ENCODE peak calls at places on chromosome 13, in seven cellular contexts. One of them, this sample, is unnamed.
A peak's percentile ranks its signal among the peaks of the same experiment; 100 is the strongest.

GRCh38 chr13:64538711-64539110 is 2691.4 kb downstream of the PCDH9 start:
- DNase-seq in stimulated activated CD4-positive, alpha-beta T cell treated with anti-CD3 and anti-CD28 coated beads, Interleukin-1b, Interleukin-23, amount 100 ng/mL, for 24 hours: no peak
- DNase-seq in NCI-H82: no peak
- DNase-seq in CD8-positive, alpha-beta T cell: no peak
- DNase-seq in COR-L47: no peak
- DNase-seq in fibroblast of pulmonary artery: no peak
- DNase-seq in A549: no peak
- DNase-seq in this sample: no peak

GRCh38 chr13:40221131-40221459 is 445.3 kb downstream of the FOXO1 start:
- DNase-seq in COR-L47: no peak
- DNase-seq in fibroblast of pulmonary artery: no peak
- DNase-seq in stimulated activated CD4-positive, alpha-beta T cell treated with anti-CD3 and anti-CD28 coated beads, Interleukin-1b, Interleukin-23, amount 100 ng/mL, for 24 hours: no peak
- DNase-seq in NCI-H82: no peak
- DNase-seq in A549: no peak
- DNase-seq in CD8-positive, alpha-beta T cell: no peak
- DNase-seq in this sample: no peak

GRCh38 chr13:80339841-80340642 is 884 bp downstream of the SPRY2 start:
- DNase-seq in stimulated activated CD4-positive, alpha-beta T cell treated with anti-CD3 and anti-CD28 coated beads, Interleukin-1b, Interleukin-23, amount 100 ng/mL, for 24 hours: no peak
- DNase-seq in fibroblast of pulmonary artery: peak; percentile 42
- DNase-seq in COR-L47: peak; percentile 28
- DNase-seq in NCI-H82: peak; percentile 54
- DNase-seq in CD8-positive, alpha-beta T cell: no peak
- DNase-seq in A549: peak; percentile 29
- DNase-seq in this sample: peak; percentile 68

GRCh38 chr13:102097708-102098107 is 304.1 kb downstream of the FGF14 start:
- DNase-seq in CD8-positive, alpha-beta T cell: no peak
- DNase-seq in stimulated activated CD4-positive, alpha-beta T cell treated with anti-CD3 and anti-CD28 coated beads, Interleukin-1b, Interleukin-23, amount 100 ng/mL, for 24 hours: no peak
- DNase-seq in fibroblast of pulmonary artery: no peak
- DNase-seq in NCI-H82: no peak
- DNase-seq in COR-L47: no peak
- DNase-seq in A549: no peak
- DNase-seq in this sample: no peak

GRCh38 chr13:97855570-97855970 is 97.9 kb upstream of the IPO5 start:
- DNase-seq in NCI-H82: peak; percentile 93
- DNase-seq in stimulated activated CD4-positive, alpha-beta T cell treated with anti-CD3 and anti-CD28 coated beads, Interleukin-1b, Interleukin-23, amount 100 ng/mL, for 24 hours: no peak
- DNase-seq in CD8-positive, alpha-beta T cell: no peak
- DNase-seq in fibroblast of pulmonary artery: peak; percentile 86
- DNase-seq in COR-L47: peak; percentile 76
- DNase-seq in A549: peak; percentile 65
- DNase-seq in this sample: peak; percentile 50

GRCh38 chr13:113605461-113605860 is 20.9 kb downstream of the TFDP1 start:
- DNase-seq in fibroblast of pulmonary artery: no peak
- DNase-seq in NCI-H82: no peak
- DNase-seq in A549: no peak
- DNase-seq in stimulated activated CD4-positive, alpha-beta T cell treated with anti-CD3 and anti-CD28 coated beads, Interleukin-1b, Interleukin-23, amount 100 ng/mL, for 24 hours: no peak
- DNase-seq in CD8-positive, alpha-beta T cell: no peak
- DNase-seq in COR-L47: no peak
- DNase-seq in this sample: no peak

GRCh38 chr13:24063281-24063851 is 97.2 kb upstream of the SPATA13 start:
- DNase-seq in stimulated activated CD4-positive, alpha-beta T cell treated with anti-CD3 and anti-CD28 coated beads, Interleukin-1b, Interleukin-23, amount 100 ng/mL, for 24 hours: no peak
- DNase-seq in CD8-positive, alpha-beta T cell: no peak
- DNase-seq in A549: no peak
- DNase-seq in NCI-H82: no peak
- DNase-seq in COR-L47: no peak
- DNase-seq in fibroblast of pulmonary artery: peak; percentile 84
- DNase-seq in this sample: no peak

GRCh38 chr13:110993788-110994187 is 78.9 kb upstream of the ANKRD10 start:
- DNase-seq in fibroblast of pulmonary artery: no peak
- DNase-seq in NCI-H82: no peak
- DNase-seq in A549: no peak
- DNase-seq in stimulated activated CD4-positive, alpha-beta T cell treated with anti-CD3 and anti-CD28 coated beads, Interleukin-1b, Interleukin-23, amount 100 ng/mL, for 24 hours: no peak
- DNase-seq in COR-L47: no peak
- DNase-seq in CD8-positive, alpha-beta T cell: no peak
- DNase-seq in this sample: no peak

GRCh38 chr13:23433171-23434153 is at the start of gene SACS:
- DNase-seq in CD8-positive, alpha-beta T cell: no peak
- DNase-seq in NCI-H82: peak; percentile 90
- DNase-seq in fibroblast of pulmonary artery: peak; percentile 48
- DNase-seq in A549: peak; percentile 26
- DNase-seq in COR-L47: peak; percentile 77
- DNase-seq in stimulated activated CD4-positive, alpha-beta T cell treated with anti-CD3 and anti-CD28 coated beads, Interleukin-1b, Interleukin-23, amount 100 ng/mL, for 24 hours: no peak
- DNase-seq in this sample: no peak

GRCh38 chr13:39105110-39105509 is 66.9 kb downstream of the NHLRC3 start:
- DNase-seq in stimulated activated CD4-positive, alpha-beta T cell treated with anti-CD3 and anti-CD28 coated beads, Interleukin-1b, Interleukin-23, amount 100 ng/mL, for 24 hours: no peak
- DNase-seq in A549: no peak
- DNase-seq in COR-L47: peak; percentile 82
- DNase-seq in fibroblast of pulmonary artery: peak; percentile 42
- DNase-seq in NCI-H82: peak; percentile 99
- DNase-seq in CD8-positive, alpha-beta T cell: no peak
- DNase-seq in this sample: no peak

GRCh38 chr13:113125506-113126264 is 3.1 kb downstream of the F10 start:
- DNase-seq in A549: no peak
- DNase-seq in stimulated activated CD4-positive, alpha-beta T cell treated with anti-CD3 and anti-CD28 coated beads, Interleukin-1b, Interleukin-23, amount 100 ng/mL, for 24 hours: no peak
- DNase-seq in fibroblast of pulmonary artery: no peak
- DNase-seq in CD8-positive, alpha-beta T cell: no peak
- DNase-seq in NCI-H82: no peak
- DNase-seq in COR-L47: no peak
- DNase-seq in this sample: no peak

GRCh38 chr13:20191311-20191901 is 1.3 kb downstream of the GJB2 start:
- DNase-seq in A549: no peak
- DNase-seq in NCI-H82: no peak
- DNase-seq in stimulated activated CD4-positive, alpha-beta T cell treated with anti-CD3 and anti-CD28 coated beads, Interleukin-1b, Interleukin-23, amount 100 ng/mL, for 24 hours: no peak
- DNase-seq in fibroblast of pulmonary artery: no peak
- DNase-seq in CD8-positive, alpha-beta T cell: no peak
- DNase-seq in COR-L47: no peak
- DNase-seq in this sample: peak; percentile 83

GRCh38 chr13:104773775-104774174 is 1707.6 kb upstream of the SLC10A2 start:
- DNase-seq in fibroblast of pulmonary artery: peak; percentile 70
- DNase-seq in stimulated activated CD4-positive, alpha-beta T cell treated with anti-CD3 and anti-CD28 coated beads, Interleukin-1b, Interleukin-23, amount 100 ng/mL, for 24 hours: no peak
- DNase-seq in A549: peak; percentile 12
- DNase-seq in CD8-positive, alpha-beta T cell: no peak
- DNase-seq in COR-L47: peak; percentile 41
- DNase-seq in NCI-H82: peak; percentile 84
- DNase-seq in this sample: no peak

GRCh38 chr13:96817336-96817941 is 176.8 kb downstream of the OXGR1 start:
- DNase-seq in A549: peak; percentile 8
- DNase-seq in CD8-positive, alpha-beta T cell: no peak
- DNase-seq in COR-L47: peak; percentile 14
- DNase-seq in stimulated activated CD4-positive, alpha-beta T cell treated with anti-CD3 and anti-CD28 coated beads, Interleukin-1b, Interleukin-23, amount 100 ng/mL, for 24 hours: no peak
- DNase-seq in fibroblast of pulmonary artery: peak; percentile 52
- DNase-seq in NCI-H82: peak; percentile 68
- DNase-seq in this sample: no peak

GRCh38 chr13:25988655-25989054 is 63.2 kb downstream of the SHISA2 start:
- DNase-seq in fibroblast of pulmonary artery: no peak
- DNase-seq in stimulated activated CD4-positive, alpha-beta T cell treated with anti-CD3 and anti-CD28 coated beads, Interleukin-1b, Interleukin-23, amount 100 ng/mL, for 24 hours: no peak
- DNase-seq in COR-L47: no peak
- DNase-seq in CD8-positive, alpha-beta T cell: no peak
- DNase-seq in NCI-H82: no peak
- DNase-seq in A549: no peak
- DNase-seq in this sample: no peak

GRCh38 chr13:89688908-89689307 is 1658.6 kb upstream of the MIR17HG start:
- DNase-seq in A549: no peak
- DNase-seq in COR-L47: no peak
- DNase-seq in NCI-H82: no peak
- DNase-seq in fibroblast of pulmonary artery: peak; percentile 11
- DNase-seq in CD8-positive, alpha-beta T cell: no peak
- DNase-seq in stimulated activated CD4-positive, alpha-beta T cell treated with anti-CD3 and anti-CD28 coated beads, Interleukin-1b, Interleukin-23, amount 100 ng/mL, for 24 hours: no peak
- DNase-seq in this sample: no peak

GRCh38 chr13:48304132-48304876 is 753 bp downstream of the RB1 start:
- DNase-seq in A549: peak; percentile 22
- DNase-seq in stimulated activated CD4-positive, alpha-beta T cell treated with anti-CD3 and anti-CD28 coated beads, Interleukin-1b, Interleukin-23, amount 100 ng/mL, for 24 hours: no peak
- DNase-seq in CD8-positive, alpha-beta T cell: no peak
- DNase-seq in fibroblast of pulmonary artery: peak; percentile 59
- DNase-seq in NCI-H82: peak; percentile 66
- DNase-seq in COR-L47: peak; percentile 33
- DNase-seq in this sample: peak; percentile 58

GRCh38 chr13:82815791-82816190 is 1066.5 kb downstream of the SLITRK1 start:
- DNase-seq in COR-L47: no peak
- DNase-seq in CD8-positive, alpha-beta T cell: no peak
- DNase-seq in fibroblast of pulmonary artery: no peak
- DNase-seq in stimulated activated CD4-positive, alpha-beta T cell treated with anti-CD3 and anti-CD28 coated beads, Interleukin-1b, Interleukin-23, amount 100 ng/mL, for 24 hours: no peak
- DNase-seq in NCI-H82: no peak
- DNase-seq in A549: no peak
- DNase-seq in this sample: no peak